ENCODE peak calls at places on chromosomes 12 and 14, in eight cellular contexts. K, H, O, A, S, M, N and E are unnamed samples.

GRCh38 chr14:20714593-20715250 is 26.2 kb downstream of the ANG start:
- DNase-seq in K (no peak), H (no peak), O (no peak), A (no peak), S (peak; percentile 61), M (peak; percentile 26), N (peak; percentile 88), E (no peak)

GRCh38 chr12:4169959-4170358 is 103.6 kb upstream of the CCND2 start:
- DNase-seq in K (no peak), H (no peak), O (no peak), A (no peak), S (peak; percentile 30), M (no peak), N (no peak), E (no peak)

GRCh38 chr12:22459872-22460490 is 84.4 kb downstream of the C2CD5 start:
- DNase-seq in K (no peak), H (no peak), O (peak; percentile 22), A (peak; percentile 21), S (peak; percentile 57), M (no peak), N (peak; percentile 61), E (no peak)

GRCh38 chr12:117596968-117597367 is 235.5 kb upstream of the NOS1 start:
- DNase-seq in K (no peak), H (no peak), O (peak; percentile 68), A (no peak), S (no peak), M (no peak), N (no peak), E (no peak)

GRCh38 chr12:28294300-28294699 is 104.0 kb downstream of the CCDC91 start:
- DNase-seq in K (no peak), H (no peak), O (no peak), A (no peak), S (peak; percentile 8), M (no peak), N (no peak), E (no peak)

GRCh38 chr12:127108360-127109215 is 1158.4 kb upstream of the TMEM132C start:
- DNase-seq in K (peak; percentile 16), H (peak; percentile 18), O (peak; percentile 7), A (peak; percentile 40), S (peak; percentile 50), M (peak; percentile 10), N (peak; percentile 76), E (no peak)

GRCh38 chr12:59579616-59580015 is 16.2 kb upstream of the SLC16A7 start:
- DNase-seq in K (no peak), H (no peak), O (no peak), A (no peak), S (no peak), M (no peak), N (no peak), E (no peak)

GRCh38 chr12:100442403-100442802 is 31.3 kb upstream of the NR1H4 start:
- DNase-seq in K (no peak), H (no peak), O (no peak), A (no peak), S (no peak), M (no peak), N (no peak), E (no peak)

GRCh38 chr14:73789996-73790581 is 61.5 kb upstream of the PTGR2 start:
- DNase-seq in K (no peak), H (peak; percentile 83), O (no peak), A (no peak), S (peak; percentile 96), M (peak; percentile 73), N (peak; percentile 93), E (no peak)

GRCh38 chr12:51923506-51924365 is 16.4 kb downstream of the ACVRL1 start:
- DNase-seq in K (peak; percentile 52), H (no peak), O (no peak), A (peak; percentile 67), S (peak; percentile 81), M (no peak), N (peak; percentile 42), E (no peak)

GRCh38 chr12:41277019-41277770 is 89.1 kb downstream of the PDZRN4 start:
- DNase-seq in K (no peak), H (peak; percentile 8), O (peak; percentile 81), A (peak; percentile 29), S (peak; percentile 75), M (peak; percentile 6), N (peak; percentile 59), E (no peak)

GRCh38 chr12:26434299-26434915 is 239.0 kb downstream of the SSPN start:
- DNase-seq in K (no peak), H (peak; percentile 22), O (peak; percentile 68), A (peak; percentile 17), S (peak; percentile 74), M (no peak), N (peak; percentile 79), E (peak; percentile 50)

GRCh38 chr12:108307006-108307405 is 32.1 kb downstream of the CMKLR1 start:
- DNase-seq in K (no peak), H (peak; percentile 19), O (no peak), A (no peak), S (peak; percentile 52), M (peak; percentile 20), N (no peak), E (peak; percentile 93)

GRCh38 chr12:4355843-4356327 is 23.6 kb downstream of the FGF23 start:
- DNase-seq in K (peak; percentile 12), H (no peak), O (peak; percentile 13), A (peak; percentile 36), S (peak; percentile 38), M (no peak), N (peak; percentile 47), E (peak; percentile 38)

GRCh38 chr14:36300337-36300736 is 20.1 kb downstream of the MBIP start:
- DNase-seq in K (no peak), H (no peak), O (no peak), A (peak; percentile 6), S (peak; percentile 26), M (no peak), N (no peak), E (no peak)

GRCh38 chr14:101834387-101835165 is 73.1 kb downstream of the PPP2R5C start:
- DNase-seq in K (no peak), H (no peak), O (no peak), A (no peak), S (peak; percentile 17), M (no peak), N (no peak), E (no peak)

GRCh38 chr12:91562476-91562875 is 379.9 kb upstream of the DCN start:
- DNase-seq in K (no peak), H (no peak), O (no peak), A (no peak), S (no peak), M (no peak), N (no peak), E (no peak)

GRCh38 chr14:38003746-38004609 is 203.7 kb upstream of the SSTR1 start:
- DNase-seq in K (no peak), H (no peak), O (no peak), A (no peak), S (no peak), M (no peak), N (no peak), E (no peak)

GRCh38 chr12:55060470-55060869 is 40.7 kb downstream of the NEUROD4 start:
- DNase-seq in K (no peak), H (no peak), O (no peak), A (peak; percentile 47), S (no peak), M (no peak), N (peak; percentile 64), E (no peak)

GRCh38 chr14:76810525-76810924 is 2.2 kb downstream of the ANGEL1 start:
- DNase-seq in K (no peak), H (no peak), O (no peak), A (no peak), S (no peak), M (no peak), N (no peak), E (no peak)

GRCh38 chr12:3304436-3305135 is 186.4 kb upstream of the PRMT8 start:
- DNase-seq in K (no peak), H (peak; percentile 45), O (peak; percentile 93), A (no peak), S (peak; percentile 95), M (peak; percentile 14), N (peak; percentile 94), E (peak; percentile 29)

GRCh38 chr12:58917699-58918334 is 2.5 kb downstream of the LRIG3 start:
- DNase-seq in K (no peak), H (no peak), O (peak; percentile 39), A (peak; percentile 10), S (peak; percentile 18), M (no peak), N (peak; percentile 32), E (no peak)

GRCh38 chr14:69615471-69616407 is 4.3 kb downstream of the SUSD6 start:
- DNase-seq in K (no peak), H (peak; percentile 38), O (no peak), A (peak; percentile 69), S (peak; percentile 84), M (peak; percentile 25), N (peak; percentile 23), E (no peak)

GRCh38 chr14:100328495-100329163 is 5.5 kb downstream of the SLC25A47 start:
- DNase-seq in K (no peak), H (no peak), O (no peak), A (no peak), S (no peak), M (no peak), N (no peak), E (no peak)

GRCh38 chr14:95323917-95324316 is 4.2 kb upstream of the CLMN start:
- DNase-seq in K (no peak), H (no peak), O (no peak), A (no peak), S (no peak), M (no peak), N (peak; percentile 32), E (no peak)

GRCh38 chr12:119149270-119149669 is 29.5 kb upstream of the HSPB8 start:
- DNase-seq in K (no peak), H (no peak), O (no peak), A (no peak), S (no peak), M (no peak), N (no peak), E (no peak)

GRCh38 chr12:131428086-131428685 is 282.7 kb upstream of the SFSWAP start:
- DNase-seq in K (no peak), H (no peak), O (no peak), A (no peak), S (no peak), M (no peak), N (no peak), E (no peak)

GRCh38 chr12:49098035-49098451 is 3.4 kb upstream of the DHH start:
- DNase-seq in K (peak; percentile 46), H (no peak), O (no peak), A (peak; percentile 76), S (peak; percentile 65), M (peak; percentile 32), N (peak; percentile 47), E (no peak)

GRCh38 chr12:4037747-4038312 is 164.6 kb upstream of the PARP11 start:
- DNase-seq in K (no peak), H (no peak), O (no peak), A (no peak), S (peak; percentile 55), M (no peak), N (peak; percentile 61), E (peak; percentile 17)

GRCh38 chr12:122024132-122024785 is 2.6 kb downstream of the BCL7A start:
- DNase-seq in K (no peak), H (no peak), O (no peak), A (peak; percentile 63), S (no peak), M (no peak), N (no peak), E (no peak)

GRCh38 chr14:105409379-105409778 is 10.2 kb upstream of the MTA1 start:
- DNase-seq in K (no peak), H (no peak), O (no peak), A (no peak), S (no peak), M (no peak), N (no peak), E (no peak)

GRCh38 chr14:91997492-91997891 is 42.4 kb downstream of the TRIP11 start:
- DNase-seq in K (no peak), H (no peak), O (no peak), A (no peak), S (peak; percentile 38), M (no peak), N (no peak), E (no peak)

GRCh38 chr14:37594916-37595808 is at the start of the genes FOXA1 and TTC6:
- DNase-seq in K (no peak), H (no peak), O (peak; percentile 96), A (no peak), S (peak; percentile 44), M (peak; percentile 11), N (peak; percentile 79), E (no peak)

GRCh38 chr12:104456417-104456949 is at the start of gene CHST11:
- DNase-seq in K (peak; percentile 61), H (peak; percentile 68), O (no peak), A (peak; percentile 94), S (peak; percentile 95), M (peak; percentile 64), N (peak; percentile 81), E (no peak)